ENCODE peak calls at places on chromosomes 3 and 15, in six cellular contexts. W is tibial artery, F is HCT116, M is left ventricle myocardium inferior, E is right atrium auricular region, N is heart left ventricle. T is an unnamed sample.
A peak's percentile ranks its signal among the peaks of the same experiment; 100 is the strongest.

GRCh38 chr3:18531662-18532061 is 106.5 kb upstream of the SATB1 start:
- DNase-seq in N (no peak), W (no peak), F (no peak), M (no peak), E (no peak), T (no peak)

GRCh38 chr3:13231781-13232515 is 158.7 kb upstream of the IQSEC1 start:
- DNase-seq in F (no peak), W (no peak), N (no peak), E (no peak), M (no peak), T (no peak)

GRCh38 chr3:183579967-183580720 is 24.6 kb upstream of the KLHL6 start:
- DNase-seq in N (peak; percentile 55), M (peak; percentile 30), F (no peak), W (no peak), E (peak; percentile 61), T (peak; percentile 41)

GRCh38 chr15:50944692-50945091 is 36.2 kb downstream of the AP4E1 start:
- DNase-seq in W (no peak), F (no peak), N (no peak), E (no peak), M (no peak), T (no peak)

GRCh38 chr3:136122006-136122405 is 74.1 kb downstream of the MSL2 start:
- DNase-seq in N (no peak), F (no peak), M (no peak), E (no peak), W (no peak), T (no peak)

GRCh38 chr3:114850913-114851312 is 296.2 kb downstream of the ZBTB20 start:
- DNase-seq in E (no peak), M (no peak), W (no peak), N (no peak), F (no peak), T (no peak)

GRCh38 chr3:112053229-112053628 is 18.7 kb downstream of the TMPRSS7 start:
- DNase-seq in W (no peak), E (no peak), M (no peak), F (no peak), N (no peak), T (no peak)

GRCh38 chr3:107315136-107315535 is 62.1 kb upstream of the CCDC54 start:
- DNase-seq in M (no peak), F (no peak), W (no peak), E (no peak), N (no peak), T (no peak)

GRCh38 chr3:197501879-197502620 is 53.7 kb downstream of the BDH1 start:
- DNase-seq in N (peak; percentile 44), M (no peak), E (no peak), F (no peak), W (no peak), T (no peak)

GRCh38 chr3:43071313-43071893 is 34.5 kb downstream of the POMGNT2 start:
- DNase-seq in W (no peak), N (no peak), E (peak; percentile 21), M (no peak), F (peak; percentile 19), T (no peak)

GRCh38 chr15:52408823-52409222 is 113.2 kb upstream of the MYO5C start:
- DNase-seq in M (no peak), N (no peak), F (no peak), W (no peak), E (no peak), T (no peak)

GRCh38 chr3:39848365-39848764 is 39.0 kb downstream of the MYRIP start:
- DNase-seq in M (no peak), F (no peak), N (no peak), W (no peak), E (no peak), T (no peak)

GRCh38 chr15:95772982-95773381 is 557.5 kb upstream of the NR2F2 start:
- DNase-seq in E (no peak), F (no peak), N (no peak), W (no peak), M (no peak), T (no peak)

GRCh38 chr3:155712008-155712407 is 32.9 kb downstream of the PLCH1 start:
- DNase-seq in E (no peak), M (no peak), N (no peak), F (no peak), W (no peak), T (no peak)

DNA sequence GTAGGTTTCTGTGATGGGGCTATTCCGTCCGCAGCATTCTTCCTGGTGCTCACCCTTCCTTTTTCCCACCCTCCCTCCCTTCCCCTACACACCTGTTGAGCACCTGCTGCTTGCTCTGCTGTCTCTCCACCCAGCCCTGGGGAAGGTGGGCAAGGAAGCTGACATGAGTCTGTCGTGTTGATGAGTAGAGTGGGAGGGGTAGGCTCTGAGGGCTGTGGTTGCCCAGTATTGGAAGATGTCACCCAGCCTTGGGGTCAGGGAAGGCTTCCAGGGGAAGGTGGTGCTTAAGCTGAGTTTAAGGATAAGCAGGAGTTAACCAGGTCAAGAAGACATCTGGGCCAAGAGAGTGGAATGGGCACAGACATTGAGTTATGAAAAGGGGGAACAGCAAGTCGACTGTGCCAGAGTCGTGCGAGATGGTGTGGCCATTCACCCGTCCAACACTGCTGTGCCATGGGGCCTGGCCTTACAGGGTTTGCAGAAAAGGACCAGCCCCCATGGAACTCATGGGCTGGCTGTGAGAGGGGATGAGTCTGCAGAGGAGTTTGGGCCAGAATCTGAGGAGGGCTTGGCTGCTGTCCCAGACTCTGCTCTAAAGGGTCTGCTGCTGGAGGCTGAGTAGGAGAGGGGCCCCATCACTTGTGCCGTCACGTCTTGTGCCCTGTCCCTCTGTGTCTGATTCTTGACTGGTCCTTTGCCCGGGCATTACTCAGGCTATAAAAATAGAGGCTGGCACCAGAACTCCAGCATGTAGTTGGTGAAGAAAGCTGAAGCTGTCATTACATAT is 9.8 kb downstream of the PXYLP1 start:
- DNase-seq in N (peak; percentile 92), M (peak; percentile 70), W (peak; percentile 96), F (no peak), E (no peak), T (peak; percentile 80)
- H3K27ac ChIP-seq in N (peak overlapping the region; percentile 92), M (peak overlapping the region; percentile 90), W (peak overlapping the region; percentile 90), F (no peak overlapping the region), E (peak overlapping the region; percentile 79), T (peak overlapping the region; percentile 93)

GRCh38 chr3:189122526-189123205 is 49.1 kb upstream of the TPRG1 start:
- DNase-seq in E (no peak), N (no peak), W (no peak), F (no peak), M (no peak), T (no peak)
- H3K27ac ChIP-seq in E (peak overlapping the region; percentile 23), N (peak overlapping the region; percentile 55), W (peak overlapping the region; percentile 74), F (no peak overlapping the region), M (peak overlapping the region; percentile 76), T (peak overlapping the region; percentile 76)

DNA sequence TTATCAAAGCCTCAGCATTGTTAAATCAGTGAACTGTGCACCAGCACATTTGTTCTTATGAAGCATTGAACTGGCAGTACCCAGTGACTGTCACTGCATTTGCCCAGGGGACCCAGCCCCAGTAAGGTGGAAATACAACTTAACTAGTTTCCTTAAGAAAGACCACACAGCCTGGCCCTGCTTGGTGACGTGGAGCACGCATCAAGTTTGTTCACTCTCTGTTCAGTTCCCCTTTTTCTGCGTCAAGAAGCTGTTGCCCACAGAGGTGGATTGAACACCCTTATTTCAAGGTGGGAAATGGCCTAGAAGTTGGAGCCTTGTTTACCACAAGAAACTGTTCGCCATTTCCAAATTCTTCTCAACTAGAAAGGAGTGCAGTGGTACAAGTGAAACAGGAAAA is 69.9 kb upstream of the AGBL1 start:
- DNase-seq in E (no peak), F (no peak), W (no peak), N (no peak), M (no peak), T (no peak)
- H3K27ac ChIP-seq in E (no peak overlapping the region), F (no peak overlapping the region), W (no peak overlapping the region), N (no peak overlapping the region), M (no peak overlapping the region), T (no peak overlapping the region)

GRCh38 chr3:8540456-8540855 is 38.8 kb downstream of the LMCD1 start:
- DNase-seq in F (no peak), M (no peak), N (no peak), E (no peak), W (no peak), T (no peak)
- H3K27ac ChIP-seq in F (no peak overlapping the region), M (peak overlapping the region; percentile 23), N (no peak overlapping the region), E (no peak overlapping the region), W (peak overlapping the region; percentile 62), T (peak overlapping the region; percentile 40)

DNA sequence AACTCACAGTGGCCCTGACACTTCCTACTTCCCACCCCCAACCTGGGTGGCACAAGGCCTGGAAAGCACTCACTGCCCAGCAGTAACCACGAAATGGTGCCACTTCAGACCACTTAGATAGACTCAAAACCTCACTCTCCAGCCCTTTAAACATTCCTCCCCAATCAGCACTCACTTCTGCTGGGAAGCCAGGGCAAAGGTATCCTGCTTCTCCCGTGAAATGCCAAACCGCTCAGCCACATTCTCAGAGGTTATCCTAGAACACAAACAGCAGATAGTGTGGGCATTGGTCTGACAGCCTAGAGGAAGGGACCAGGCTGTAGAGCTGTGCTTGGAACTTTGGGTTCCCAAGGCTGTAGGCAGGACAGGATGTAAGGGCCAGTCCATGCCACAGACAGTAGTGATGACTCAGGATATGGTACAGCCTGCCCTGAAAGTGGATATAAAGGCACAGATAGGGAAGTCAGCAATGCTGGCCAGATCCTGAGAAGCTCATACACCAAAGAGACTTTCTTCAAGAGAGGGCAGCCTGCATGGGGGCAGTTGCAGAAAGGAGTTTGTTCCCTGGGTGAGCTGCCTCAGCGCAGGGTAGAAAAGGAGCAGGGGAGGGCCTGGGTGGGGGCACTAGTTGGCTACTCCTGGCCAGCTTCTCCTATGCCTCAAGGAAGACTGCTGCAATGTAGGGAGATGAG is 9.2 kb downstream of the ACAA1 start:
- DNase-seq in M (no peak), N (no peak), F (no peak), W (no peak), E (peak; percentile 52), T (no peak)
- H3K27ac ChIP-seq in M (peak overlapping the region; percentile 68), N (peak overlapping the region; percentile 64), F (no peak overlapping the region), W (no peak overlapping the region), E (peak overlapping the region; percentile 33), T (no peak overlapping the region)

DNA sequence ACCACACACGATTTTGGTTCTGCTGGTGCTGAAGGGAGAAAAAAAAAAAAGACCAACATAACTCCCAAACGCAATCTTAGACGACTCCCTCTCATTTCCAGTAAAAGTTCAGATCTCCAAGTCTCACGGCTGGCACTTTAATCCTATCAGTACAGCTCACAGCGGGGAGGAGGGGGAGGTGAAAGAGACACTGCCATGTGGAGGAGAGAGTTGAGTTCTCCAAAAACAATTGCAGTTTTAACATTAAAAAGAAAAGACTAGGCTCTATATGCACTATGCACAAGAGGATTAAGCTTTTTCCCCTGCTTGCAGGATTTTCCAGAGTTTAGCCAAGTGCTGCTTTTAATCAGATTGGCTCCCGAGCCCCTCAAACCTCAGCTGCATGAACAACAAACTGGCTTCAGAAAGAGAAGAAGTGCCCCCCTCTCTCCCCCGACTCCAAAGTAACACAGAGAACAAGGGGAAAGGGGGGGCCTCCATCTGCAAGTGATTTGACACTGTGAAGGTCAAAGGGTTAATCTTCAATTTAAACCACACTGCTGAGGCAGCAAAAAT is 16.7 kb downstream of the BMF start:
- DNase-seq in F (no peak), W (peak; percentile 17), N (peak; percentile 15), M (no peak), E (no peak), T (no peak)
- H3K27ac ChIP-seq in F (no peak overlapping the region), W (no peak overlapping the region), N (peak overlapping the region; percentile 85), M (peak overlapping the region; percentile 86), E (peak overlapping the region; percentile 79), T (peak overlapping the region; percentile 90)

DNA sequence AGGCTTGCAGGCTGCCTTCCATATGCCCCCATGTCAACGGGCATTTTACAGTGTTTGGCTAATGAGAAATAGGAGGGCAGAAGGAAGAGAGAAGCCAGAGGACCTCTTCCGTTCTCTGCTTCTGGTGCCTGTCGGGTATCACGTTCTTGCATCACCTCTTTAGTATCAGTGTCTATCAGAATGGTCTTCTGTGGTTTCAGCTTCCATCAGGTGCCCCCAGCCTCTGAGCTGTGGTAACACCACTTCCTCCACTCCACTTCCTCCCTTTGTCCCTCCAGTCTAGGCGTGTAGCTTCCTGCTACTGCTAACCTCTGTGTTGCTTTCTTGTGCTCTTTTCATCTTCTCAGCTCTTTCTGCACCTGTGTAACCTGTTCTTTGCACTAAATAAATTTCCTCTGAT is 27.6 kb upstream of the FOXB1 start:
- DNase-seq in E (no peak), W (no peak), M (no peak), N (no peak), F (no peak), T (no peak)
- H3K27ac ChIP-seq in E (no peak overlapping the region), W (no peak overlapping the region), M (no peak overlapping the region), N (no peak overlapping the region), F (no peak overlapping the region), T (no peak overlapping the region)

T was measured in gastrocnemius medialis.